ENCODE peak calls at places on chromosomes 2 and 18, in six cellular contexts. One of them, this sample, is unnamed.

GRCh38 chr2:222641336-222641735 is 14.6 kb downstream of the FARSB start:
- DNase-seq in kidney epithelial cell: no peak
- DNase-seq in brain microvascular endothelial cell: no peak
- DNase-seq in Caco-2: no peak
- DNase-seq in WERI-Rb-1: no peak
- DNase-seq in GM23338: no peak
- DNase-seq in this sample: no peak

GRCh38 chr2:152234277-152234676 is 58.7 kb upstream of the STAM2 start:
- DNase-seq in Caco-2: no peak
- DNase-seq in brain microvascular endothelial cell: no peak
- DNase-seq in GM23338: no peak
- DNase-seq in kidney epithelial cell: no peak
- DNase-seq in WERI-Rb-1: no peak
- DNase-seq in this sample: no peak

GRCh38 chr2:217875556-217876252 is 127.1 kb downstream of the TNS1 start:
- DNase-seq in Caco-2: no peak
- DNase-seq in brain microvascular endothelial cell: no peak
- DNase-seq in kidney epithelial cell: no peak
- DNase-seq in WERI-Rb-1: no peak
- DNase-seq in GM23338: no peak
- DNase-seq in this sample: no peak

GRCh38 chr18:13137041-13137938 is 81.3 kb upstream of the LDLRAD4 start:
- DNase-seq in kidney epithelial cell: no peak
- DNase-seq in WERI-Rb-1: no peak
- DNase-seq in GM23338: peak; percentile 39
- DNase-seq in brain microvascular endothelial cell: no peak
- DNase-seq in Caco-2: peak; percentile 55
- DNase-seq in this sample: no peak

GRCh38 chr2:47904903-47905453 is 1.3 kb downstream of the FBXO11 start:
- DNase-seq in kidney epithelial cell: no peak
- DNase-seq in brain microvascular endothelial cell: no peak
- DNase-seq in GM23338: peak; percentile 56
- DNase-seq in WERI-Rb-1: peak; percentile 37
- DNase-seq in Caco-2: peak; percentile 55
- DNase-seq in this sample: no peak

GRCh38 chr2:221002101-221002500 is 570.0 kb downstream of the EPHA4 start:
- DNase-seq in kidney epithelial cell: no peak
- DNase-seq in brain microvascular endothelial cell: no peak
- DNase-seq in WERI-Rb-1: no peak
- DNase-seq in Caco-2: no peak
- DNase-seq in GM23338: no peak
- DNase-seq in this sample: no peak

GRCh38 chr2:217106650-217107014 is 246.8 kb upstream of the TNP1 start:
- DNase-seq in brain microvascular endothelial cell: peak; percentile 25
- DNase-seq in kidney epithelial cell: no peak
- DNase-seq in GM23338: peak; percentile 75
- DNase-seq in Caco-2: no peak
- DNase-seq in WERI-Rb-1: no peak
- DNase-seq in this sample: no peak

GRCh38 chr2:26330604-26331003 is 15.3 kb upstream of the SELENOI start:
- DNase-seq in Caco-2: no peak
- DNase-seq in WERI-Rb-1: no peak
- DNase-seq in brain microvascular endothelial cell: no peak
- DNase-seq in GM23338: no peak
- DNase-seq in kidney epithelial cell: no peak
- DNase-seq in this sample: no peak

GRCh38 chr2:25797607-25798488 is 80.4 kb downstream of the ASXL2 start:
- DNase-seq in Caco-2: no peak
- DNase-seq in brain microvascular endothelial cell: no peak
- DNase-seq in kidney epithelial cell: no peak
- DNase-seq in GM23338: no peak
- DNase-seq in WERI-Rb-1: no peak
- DNase-seq in this sample: no peak

GRCh38 chr2:8478133-8478793 is 203.6 kb upstream of the ID2 start:
- DNase-seq in Caco-2: no peak
- DNase-seq in brain microvascular endothelial cell: no peak
- DNase-seq in WERI-Rb-1: no peak
- DNase-seq in GM23338: no peak
- DNase-seq in kidney epithelial cell: no peak
- DNase-seq in this sample: no peak

GRCh38 chr2:202861987-202862386 is 9.6 kb downstream of the ICA1L start:
- DNase-seq in kidney epithelial cell: no peak
- DNase-seq in GM23338: no peak
- DNase-seq in brain microvascular endothelial cell: no peak
- DNase-seq in WERI-Rb-1: no peak
- DNase-seq in Caco-2: no peak
- DNase-seq in this sample: no peak

GRCh38 chr2:236730393-236730792 is 160.8 kb downstream of the ACKR3 start:
- DNase-seq in WERI-Rb-1: peak; percentile 51
- DNase-seq in brain microvascular endothelial cell: no peak
- DNase-seq in Caco-2: no peak
- DNase-seq in kidney epithelial cell: no peak
- DNase-seq in GM23338: no peak
- DNase-seq in this sample: no peak

GRCh38 chr18:73254564-73254963 is 386.8 kb upstream of the NETO1 start:
- DNase-seq in GM23338: peak; percentile 5
- DNase-seq in WERI-Rb-1: no peak
- DNase-seq in kidney epithelial cell: no peak
- DNase-seq in brain microvascular endothelial cell: no peak
- DNase-seq in Caco-2: no peak
- DNase-seq in this sample: no peak

GRCh38 chr2:112958428-112959108 is 19.2 kb upstream of the IL36G start:
- DNase-seq in WERI-Rb-1: peak; percentile 28
- DNase-seq in GM23338: peak; percentile 76
- DNase-seq in kidney epithelial cell: no peak
- DNase-seq in brain microvascular endothelial cell: peak; percentile 68
- DNase-seq in Caco-2: peak; percentile 59
- DNase-seq in this sample: no peak

GRCh38 chr18:37636831-37637230 is 71.2 kb upstream of the CELF4 start:
- DNase-seq in kidney epithelial cell: no peak
- DNase-seq in WERI-Rb-1: no peak
- DNase-seq in GM23338: no peak
- DNase-seq in Caco-2: no peak
- DNase-seq in brain microvascular endothelial cell: no peak
- DNase-seq in this sample: no peak

GRCh38 chr18:48929951-48930713 is 20.6 kb downstream of the SMAD7 start:
- DNase-seq in Caco-2: peak; percentile 78
- DNase-seq in WERI-Rb-1: no peak
- DNase-seq in GM23338: peak; percentile 62
- DNase-seq in brain microvascular endothelial cell: peak; percentile 91
- DNase-seq in kidney epithelial cell: peak; percentile 76
- DNase-seq in this sample: peak; percentile 78

GRCh38 chr2:140586379-140586778 is 1544.4 kb downstream of the LRP1B start:
- DNase-seq in kidney epithelial cell: no peak
- DNase-seq in WERI-Rb-1: peak; percentile 63
- DNase-seq in brain microvascular endothelial cell: peak; percentile 14
- DNase-seq in Caco-2: peak; percentile 57
- DNase-seq in GM23338: peak; percentile 80
- DNase-seq in this sample: no peak

GRCh38 chr2:53842891-53843290 is 16.9 kb downstream of the GPR75 start:
- DNase-seq in kidney epithelial cell: no peak
- DNase-seq in Caco-2: no peak
- DNase-seq in WERI-Rb-1: no peak
- DNase-seq in GM23338: no peak
- DNase-seq in brain microvascular endothelial cell: no peak
- DNase-seq in this sample: no peak

GRCh38 chr2:64101141-64101591 is 43.1 kb downstream of the PELI1 start:
- DNase-seq in WERI-Rb-1: no peak
- DNase-seq in kidney epithelial cell: no peak
- DNase-seq in GM23338: no peak
- DNase-seq in brain microvascular endothelial cell: no peak
- DNase-seq in Caco-2: no peak
- DNase-seq in this sample: no peak

GRCh38 chr2:240233891-240234502 is 93.5 kb upstream of the OTOS start:
- DNase-seq in brain microvascular endothelial cell: no peak
- DNase-seq in Caco-2: no peak
- DNase-seq in WERI-Rb-1: no peak
- DNase-seq in kidney epithelial cell: no peak
- DNase-seq in GM23338: no peak
- DNase-seq in this sample: no peak
- H3K4me3 ChIP-seq in brain microvascular endothelial cell: no peak overlapping the region
- H3K4me3 ChIP-seq in Caco-2: no peak overlapping the region
- H3K4me3 ChIP-seq in WERI-Rb-1: no peak overlapping the region
- H3K4me3 ChIP-seq in kidney epithelial cell: no peak overlapping the region
- H3K4me3 ChIP-seq in GM23338: peak overlapping the region; percentile 55
- H3K4me3 ChIP-seq in this sample: peak overlapping the region; percentile 3

GRCh38 chr2:7468448-7468828 is 551.2 kb downstream of the RNF144A start:
- DNase-seq in brain microvascular endothelial cell: no peak
- DNase-seq in kidney epithelial cell: no peak
- DNase-seq in GM23338: no peak
- DNase-seq in WERI-Rb-1: no peak
- DNase-seq in Caco-2: no peak
- DNase-seq in this sample: no peak
- TF ChIP-seq CTCF in brain microvascular endothelial cell: no peak
- TF ChIP-seq CTCF in kidney epithelial cell: no peak
- TF ChIP-seq CTCF in GM23338: no peak
- TF ChIP-seq CTCF in WERI-Rb-1: no peak
- TF ChIP-seq CTCF in Caco-2: no peak
- TF ChIP-seq CTCF in this sample: no peak

GRCh38 chr2:209368924-209369323 is 54.9 kb upstream of the MAP2 start:
- DNase-seq in kidney epithelial cell: peak; percentile 94
- DNase-seq in brain microvascular endothelial cell: peak; percentile 88
- DNase-seq in Caco-2: peak; percentile 73
- DNase-seq in GM23338: no peak
- DNase-seq in WERI-Rb-1: no peak
- DNase-seq in this sample: peak; percentile 90
- H3K4me3 ChIP-seq in kidney epithelial cell: no peak overlapping the region
- H3K4me3 ChIP-seq in brain microvascular endothelial cell: no peak overlapping the region
- H3K4me3 ChIP-seq in Caco-2: no peak overlapping the region
- H3K4me3 ChIP-seq in GM23338: no peak overlapping the region
- H3K4me3 ChIP-seq in WERI-Rb-1: no peak overlapping the region
- H3K4me3 ChIP-seq in this sample: no peak overlapping the region

GRCh38 chr18:33440011-33440383 is 524 bp downstream of the CCDC178 start:
- DNase-seq in WERI-Rb-1: peak; percentile 47
- DNase-seq in kidney epithelial cell: peak; percentile 19
- DNase-seq in brain microvascular endothelial cell: peak; percentile 42
- DNase-seq in Caco-2: no peak
- DNase-seq in GM23338: peak; percentile 82
- DNase-seq in this sample: peak; percentile 12

GRCh38 chr18:33444699-33445098 is 4.2 kb upstream of the CCDC178 start:
- DNase-seq in WERI-Rb-1: no peak
- DNase-seq in Caco-2: no peak
- DNase-seq in kidney epithelial cell: no peak
- DNase-seq in brain microvascular endothelial cell: no peak
- DNase-seq in GM23338: no peak
- DNase-seq in this sample: no peak

GRCh38 chr18:33440384-33441043 is at the start of gene CCDC178:
- DNase-seq in Caco-2: no peak
- DNase-seq in WERI-Rb-1: peak; percentile 56
- DNase-seq in brain microvascular endothelial cell: peak; percentile 5
- DNase-seq in kidney epithelial cell: no peak
- DNase-seq in GM23338: peak; percentile 83
- DNase-seq in this sample: no peak
- TF ChIP-seq CTCF in Caco-2: no peak
- TF ChIP-seq CTCF in WERI-Rb-1: no peak
- TF ChIP-seq CTCF in brain microvascular endothelial cell: no peak
- TF ChIP-seq CTCF in kidney epithelial cell: no peak
- TF ChIP-seq CTCF in GM23338: no peak
- TF ChIP-seq CTCF in this sample: no peak

DNA sequence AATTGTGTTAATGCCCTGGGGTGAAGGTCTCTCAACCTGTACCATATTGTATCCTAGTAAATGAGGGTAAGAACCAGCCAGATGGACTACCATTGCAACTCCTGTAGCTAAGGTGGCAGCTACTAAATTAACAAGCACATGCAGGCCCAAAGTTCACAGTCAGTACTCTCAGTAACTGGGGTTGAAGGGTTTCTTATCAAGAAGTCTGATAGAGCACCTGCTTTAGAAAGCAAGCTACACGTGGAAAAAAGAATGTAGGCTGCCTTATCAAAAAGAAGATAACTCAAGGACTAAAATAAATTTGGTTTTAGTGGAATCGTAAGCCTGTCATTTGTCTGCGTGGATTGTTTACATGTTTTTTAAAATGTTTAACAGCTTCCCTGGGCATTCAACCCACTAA is 36.7 kb downstream of the LPIN2 start:
- DNase-seq in kidney epithelial cell: no peak
- DNase-seq in WERI-Rb-1: no peak
- DNase-seq in GM23338: no peak
- DNase-seq in Caco-2: no peak
- DNase-seq in brain microvascular endothelial cell: no peak
- DNase-seq in this sample: no peak
- H3K4me3 ChIP-seq in kidney epithelial cell: no peak overlapping the region
- H3K4me3 ChIP-seq in WERI-Rb-1: no peak overlapping the region
- H3K4me3 ChIP-seq in GM23338: no peak overlapping the region
- H3K4me3 ChIP-seq in Caco-2: no peak overlapping the region
- H3K4me3 ChIP-seq in brain microvascular endothelial cell: no peak overlapping the region
- H3K4me3 ChIP-seq in this sample: no peak overlapping the region

GRCh38 chr2:150127271-150127990 is 360.0 kb downstream of the RND3 start:
- DNase-seq in WERI-Rb-1: no peak
- DNase-seq in brain microvascular endothelial cell: no peak
- DNase-seq in Caco-2: no peak
- DNase-seq in kidney epithelial cell: no peak
- DNase-seq in GM23338: no peak
- DNase-seq in this sample: no peak

GRCh38 chr2:150126839-150127238 is 360.6 kb downstream of the RND3 start:
- DNase-seq in WERI-Rb-1: no peak
- DNase-seq in kidney epithelial cell: no peak
- DNase-seq in Caco-2: no peak
- DNase-seq in brain microvascular endothelial cell: no peak
- DNase-seq in GM23338: no peak
- DNase-seq in this sample: no peak

GRCh38 chr2:150125188-150125587 is 362.3 kb downstream of the RND3 start:
- DNase-seq in brain microvascular endothelial cell: no peak
- DNase-seq in WERI-Rb-1: no peak
- DNase-seq in kidney epithelial cell: no peak
- DNase-seq in GM23338: no peak
- DNase-seq in Caco-2: no peak
- DNase-seq in this sample: no peak

GRCh38 chr2:150126143-150126725 is 361.2 kb downstream of the RND3 start:
- DNase-seq in brain microvascular endothelial cell: peak; percentile 77
- DNase-seq in WERI-Rb-1: no peak
- DNase-seq in kidney epithelial cell: peak; percentile 69
- DNase-seq in Caco-2: no peak
- DNase-seq in GM23338: no peak
- DNase-seq in this sample: peak; percentile 61

GRCh38 chr2:150125708-150126107 is 361.8 kb downstream of the RND3 start:
- DNase-seq in Caco-2: no peak
- DNase-seq in brain microvascular endothelial cell: peak; percentile 85
- DNase-seq in WERI-Rb-1: no peak
- DNase-seq in kidney epithelial cell: peak; percentile 80
- DNase-seq in GM23338: no peak
- DNase-seq in this sample: peak; percentile 92
- TF ChIP-seq CTCF in Caco-2: no peak
- TF ChIP-seq CTCF in brain microvascular endothelial cell: peak; percentile 53
- TF ChIP-seq CTCF in WERI-Rb-1: no peak
- TF ChIP-seq CTCF in kidney epithelial cell: peak; percentile 36
- TF ChIP-seq CTCF in GM23338: no peak
- TF ChIP-seq CTCF in this sample: peak; percentile 50